ENCODE peak calls at places on chromosomes 3 and 15, in four cellular contexts. U is ecto neural progenitor cell; Z is HCEC 1CT; J is effector memory CD8-positive, alpha-beta T cell. V is an unnamed sample.

GRCh38 chr3:60703956-60704736 is 547.1 kb downstream of the FHIT start:
- DNase-seq in U (no peak), Z (peak), J (no peak), V (peak)

GRCh38 chr15:66679657-66680108 is 22.4 kb upstream of the SMAD6 start:
- DNase-seq in U (peak), Z (no peak), J (no peak), V (peak)

GRCh38 chr3:79724206-79724605 is 43.6 kb downstream of the ROBO1 start:
- DNase-seq in U (no peak), Z (no peak), J (no peak), V (no peak)

GRCh38 chr3:196518999-196519737 is 4.0 kb upstream of the SMCO1 start:
- DNase-seq in U (no peak), Z (peak), J (peak), V (peak)

GRCh38 chr15:56383011-56383410 is 17.8 kb downstream of the TEX9 start:
- DNase-seq in U (no peak), Z (no peak), J (no peak), V (no peak)

GRCh38 chr3:175041369-175041768 is 182.2 kb downstream of the NAALADL2 start:
- DNase-seq in U (no peak), Z (peak), J (no peak), V (peak)

GRCh38 chr3:69199942-69200341 is 77.5 kb upstream of the LMOD3 start:
- DNase-seq in U (no peak), Z (no peak), J (no peak), V (no peak)

GRCh38 chr3:41323860-41324259 is 124.6 kb downstream of the CTNNB1 start:
- DNase-seq in U (no peak), Z (no peak), J (no peak), V (no peak)

GRCh38 chr15:60827492-60827891 is 348.6 kb upstream of the ICE2 start:
- DNase-seq in U (no peak), Z (no peak), J (no peak), V (no peak)

GRCh38 chr15:35822153-35822552 is 276.2 kb upstream of the DPH6 start:
- DNase-seq in U (no peak), Z (no peak), J (no peak), V (no peak)

GRCh38 chr3:38565339-38566214 is 69.4 kb downstream of the EXOG start:
- DNase-seq in U (no peak), Z (no peak), J (no peak), V (no peak)